ENCODE peak calls at places on chromosomes 12 and 14, in nine cellular contexts. One of them, this sample, is unnamed.

GRCh38 chr14:61631044-61631692 is 64.1 kb upstream of the HIF1A start:
- DNase-seq in fibroblast of the aortic adventitia: no peak
- DNase-seq in mucosa of descending colon: no peak
- DNase-seq in aorta: no peak
- DNase-seq in mesenchymal stem cell: no peak
- DNase-seq in left ventricle myocardium inferior: no peak
- DNase-seq in cardiac fibroblast: no peak
- DNase-seq in transverse colon: no peak
- DNase-seq in WERI-Rb-1: no peak
- DNase-seq in this sample: no peak

GRCh38 chr12:96448287-96448686 is 41.1 kb upstream of the CFAP54 start:
- DNase-seq in transverse colon: no peak
- DNase-seq in mesenchymal stem cell: peak; percentile 84
- DNase-seq in cardiac fibroblast: peak; percentile 46
- DNase-seq in WERI-Rb-1: no peak
- DNase-seq in fibroblast of the aortic adventitia: peak; percentile 42
- DNase-seq in left ventricle myocardium inferior: no peak
- DNase-seq in mucosa of descending colon: no peak
- DNase-seq in aorta: no peak
- DNase-seq in this sample: no peak

GRCh38 chr12:119006749-119007148 is 25.4 kb downstream of the SRRM4 start:
- DNase-seq in cardiac fibroblast: no peak
- DNase-seq in mesenchymal stem cell: no peak
- DNase-seq in transverse colon: no peak
- DNase-seq in fibroblast of the aortic adventitia: no peak
- DNase-seq in left ventricle myocardium inferior: no peak
- DNase-seq in mucosa of descending colon: no peak
- DNase-seq in WERI-Rb-1: peak; percentile 96
- DNase-seq in aorta: no peak
- DNase-seq in this sample: no peak

GRCh38 chr14:34971381-34971780 is 11.4 kb upstream of the SRP54 start:
- DNase-seq in cardiac fibroblast: peak; percentile 18
- DNase-seq in aorta: no peak
- DNase-seq in WERI-Rb-1: no peak
- DNase-seq in left ventricle myocardium inferior: no peak
- DNase-seq in mesenchymal stem cell: peak; percentile 18
- DNase-seq in fibroblast of the aortic adventitia: peak; percentile 28
- DNase-seq in mucosa of descending colon: no peak
- DNase-seq in transverse colon: no peak
- DNase-seq in this sample: no peak

GRCh38 chr12:57239587-57240068 is 10.1 kb downstream of the SHMT2 start:
- DNase-seq in mucosa of descending colon: no peak
- DNase-seq in transverse colon: no peak
- DNase-seq in WERI-Rb-1: no peak
- DNase-seq in mesenchymal stem cell: no peak
- DNase-seq in fibroblast of the aortic adventitia: no peak
- DNase-seq in cardiac fibroblast: no peak
- DNase-seq in aorta: no peak
- DNase-seq in left ventricle myocardium inferior: no peak
- DNase-seq in this sample: no peak

GRCh38 chr14:78697341-78697740 is 527.2 kb downstream of the NRXN3 start:
- DNase-seq in fibroblast of the aortic adventitia: peak; percentile 69
- DNase-seq in WERI-Rb-1: no peak
- DNase-seq in mesenchymal stem cell: peak; percentile 18
- DNase-seq in aorta: no peak
- DNase-seq in transverse colon: no peak
- DNase-seq in cardiac fibroblast: peak; percentile 26
- DNase-seq in left ventricle myocardium inferior: no peak
- DNase-seq in mucosa of descending colon: peak; percentile 11
- DNase-seq in this sample: no peak

GRCh38 chr12:10661338-10661737 is 12.5 kb downstream of the STYK1 start:
- DNase-seq in fibroblast of the aortic adventitia: peak; percentile 26
- DNase-seq in left ventricle myocardium inferior: no peak
- DNase-seq in transverse colon: peak; percentile 45
- DNase-seq in cardiac fibroblast: no peak
- DNase-seq in mesenchymal stem cell: no peak
- DNase-seq in mucosa of descending colon: peak; percentile 56
- DNase-seq in aorta: no peak
- DNase-seq in WERI-Rb-1: no peak
- DNase-seq in this sample: no peak

GRCh38 chr12:107492393-107493134 is 193.0 kb upstream of the PWP1 start:
- DNase-seq in cardiac fibroblast: no peak
- DNase-seq in mesenchymal stem cell: no peak
- DNase-seq in WERI-Rb-1: no peak
- DNase-seq in transverse colon: peak; percentile 70
- DNase-seq in fibroblast of the aortic adventitia: no peak
- DNase-seq in left ventricle myocardium inferior: no peak
- DNase-seq in mucosa of descending colon: peak; percentile 67
- DNase-seq in aorta: no peak
- DNase-seq in this sample: no peak

GRCh38 chr14:100408350-100409015 is 85.3 kb downstream of the SLC25A47 start:
- DNase-seq in cardiac fibroblast: peak; percentile 86
- DNase-seq in WERI-Rb-1: no peak
- DNase-seq in fibroblast of the aortic adventitia: no peak
- DNase-seq in aorta: no peak
- DNase-seq in mucosa of descending colon: no peak
- DNase-seq in left ventricle myocardium inferior: no peak
- DNase-seq in transverse colon: no peak
- DNase-seq in mesenchymal stem cell: peak; percentile 97
- DNase-seq in this sample: no peak

GRCh38 chr12:65306603-65307501 is 28.4 kb downstream of the MSRB3 start:
- DNase-seq in cardiac fibroblast: peak; percentile 80
- DNase-seq in fibroblast of the aortic adventitia: peak; percentile 76
- DNase-seq in transverse colon: peak; percentile 48
- DNase-seq in WERI-Rb-1: peak; percentile 25
- DNase-seq in mesenchymal stem cell: peak; percentile 96
- DNase-seq in left ventricle myocardium inferior: peak; percentile 50
- DNase-seq in mucosa of descending colon: peak; percentile 49
- DNase-seq in aorta: no peak
- DNase-seq in this sample: peak; percentile 74

GRCh38 chr14:57928732-57929131 is 62.8 kb upstream of the SLC35F4 start:
- DNase-seq in mucosa of descending colon: no peak
- DNase-seq in fibroblast of the aortic adventitia: no peak
- DNase-seq in left ventricle myocardium inferior: no peak
- DNase-seq in cardiac fibroblast: no peak
- DNase-seq in mesenchymal stem cell: no peak
- DNase-seq in aorta: no peak
- DNase-seq in transverse colon: no peak
- DNase-seq in WERI-Rb-1: no peak
- DNase-seq in this sample: no peak

GRCh38 chr12:57756406-57757341 is 1.8 kb downstream of the MARCHF9 start:
- DNase-seq in cardiac fibroblast: peak; percentile 36
- DNase-seq in fibroblast of the aortic adventitia: no peak
- DNase-seq in left ventricle myocardium inferior: peak; percentile 37
- DNase-seq in mesenchymal stem cell: peak; percentile 68
- DNase-seq in mucosa of descending colon: peak; percentile 67
- DNase-seq in transverse colon: peak; percentile 59
- DNase-seq in aorta: peak; percentile 64
- DNase-seq in WERI-Rb-1: peak; percentile 79
- DNase-seq in this sample: peak; percentile 92

GRCh38 chr14:75675265-75675960 is 14.4 kb downstream of the TTLL5 start:
- DNase-seq in aorta: no peak
- DNase-seq in left ventricle myocardium inferior: no peak
- DNase-seq in transverse colon: no peak
- DNase-seq in fibroblast of the aortic adventitia: no peak
- DNase-seq in cardiac fibroblast: no peak
- DNase-seq in mesenchymal stem cell: peak; percentile 11
- DNase-seq in mucosa of descending colon: no peak
- DNase-seq in WERI-Rb-1: no peak
- DNase-seq in this sample: no peak

GRCh38 chr14:99575043-99576023 is 28.7 kb downstream of the CCDC85C start:
- DNase-seq in transverse colon: peak; percentile 91
- DNase-seq in mucosa of descending colon: peak; percentile 78
- DNase-seq in fibroblast of the aortic adventitia: peak; percentile 19
- DNase-seq in WERI-Rb-1: peak; percentile 71
- DNase-seq in cardiac fibroblast: no peak
- DNase-seq in aorta: no peak
- DNase-seq in mesenchymal stem cell: no peak
- DNase-seq in left ventricle myocardium inferior: peak; percentile 39
- DNase-seq in this sample: no peak

GRCh38 chr12:92408072-92408900 is 262.6 kb upstream of the BTG1 start:
- DNase-seq in transverse colon: peak; percentile 56
- DNase-seq in mucosa of descending colon: peak; percentile 69
- DNase-seq in WERI-Rb-1: peak; percentile 67
- DNase-seq in fibroblast of the aortic adventitia: peak; percentile 30
- DNase-seq in aorta: no peak
- DNase-seq in left ventricle myocardium inferior: no peak
- DNase-seq in cardiac fibroblast: peak; percentile 41
- DNase-seq in mesenchymal stem cell: no peak
- DNase-seq in this sample: no peak

GRCh38 chr12:7125632-7126227 is 3.0 kb downstream of the RBP5 start:
- DNase-seq in mucosa of descending colon: no peak
- DNase-seq in transverse colon: no peak
- DNase-seq in left ventricle myocardium inferior: no peak
- DNase-seq in cardiac fibroblast: no peak
- DNase-seq in WERI-Rb-1: no peak
- DNase-seq in mesenchymal stem cell: no peak
- DNase-seq in aorta: peak; percentile 3
- DNase-seq in fibroblast of the aortic adventitia: no peak
- DNase-seq in this sample: no peak

GRCh38 chr12:26037615-26038180 is 79.2 kb downstream of the RASSF8 start:
- DNase-seq in mucosa of descending colon: no peak
- DNase-seq in aorta: no peak
- DNase-seq in WERI-Rb-1: no peak
- DNase-seq in left ventricle myocardium inferior: no peak
- DNase-seq in fibroblast of the aortic adventitia: no peak
- DNase-seq in transverse colon: no peak
- DNase-seq in cardiac fibroblast: no peak
- DNase-seq in mesenchymal stem cell: no peak
- DNase-seq in this sample: no peak

GRCh38 chr12:10562306-10562933 is 51.0 kb downstream of the MAGOHB start:
- DNase-seq in cardiac fibroblast: peak; percentile 68
- DNase-seq in mesenchymal stem cell: peak; percentile 45
- DNase-seq in fibroblast of the aortic adventitia: peak; percentile 75
- DNase-seq in aorta: no peak
- DNase-seq in transverse colon: no peak
- DNase-seq in WERI-Rb-1: no peak
- DNase-seq in mucosa of descending colon: peak; percentile 55
- DNase-seq in left ventricle myocardium inferior: no peak
- DNase-seq in this sample: no peak

GRCh38 chr14:71363961-71364360 is 456.7 kb downstream of the PCNX1 start:
- DNase-seq in mucosa of descending colon: no peak
- DNase-seq in fibroblast of the aortic adventitia: peak; percentile 90
- DNase-seq in left ventricle myocardium inferior: no peak
- DNase-seq in aorta: no peak
- DNase-seq in cardiac fibroblast: peak; percentile 79
- DNase-seq in WERI-Rb-1: no peak
- DNase-seq in mesenchymal stem cell: peak; percentile 23
- DNase-seq in transverse colon: no peak
- DNase-seq in this sample: no peak

GRCh38 chr14:90698379-90698869 is 117.8 kb downstream of the TTC7B start:
- DNase-seq in mucosa of descending colon: peak; percentile 16
- DNase-seq in WERI-Rb-1: peak; percentile 64
- DNase-seq in mesenchymal stem cell: peak; percentile 64
- DNase-seq in cardiac fibroblast: peak; percentile 87
- DNase-seq in fibroblast of the aortic adventitia: peak; percentile 72
- DNase-seq in aorta: peak; percentile 79
- DNase-seq in left ventricle myocardium inferior: peak; percentile 78
- DNase-seq in transverse colon: peak; percentile 31
- DNase-seq in this sample: no peak

GRCh38 chr14:54919330-54919729 is 16.7 kb upstream of the GCH1 start:
- DNase-seq in mucosa of descending colon: no peak
- DNase-seq in cardiac fibroblast: no peak
- DNase-seq in mesenchymal stem cell: no peak
- DNase-seq in fibroblast of the aortic adventitia: no peak
- DNase-seq in WERI-Rb-1: no peak
- DNase-seq in aorta: no peak
- DNase-seq in transverse colon: no peak
- DNase-seq in left ventricle myocardium inferior: no peak
- DNase-seq in this sample: no peak

GRCh38 chr12:107418976-107419375 is 266.6 kb upstream of the PWP1 start:
- DNase-seq in aorta: no peak
- DNase-seq in mucosa of descending colon: no peak
- DNase-seq in mesenchymal stem cell: no peak
- DNase-seq in fibroblast of the aortic adventitia: no peak
- DNase-seq in left ventricle myocardium inferior: no peak
- DNase-seq in transverse colon: no peak
- DNase-seq in WERI-Rb-1: peak; percentile 40
- DNase-seq in cardiac fibroblast: no peak
- DNase-seq in this sample: no peak

GRCh38 chr12:120262852-120263724 is 2.4 kb downstream of the PXN start:
- DNase-seq in cardiac fibroblast: peak; percentile 53
- DNase-seq in left ventricle myocardium inferior: peak; percentile 59
- DNase-seq in fibroblast of the aortic adventitia: peak; percentile 47
- DNase-seq in mucosa of descending colon: no peak
- DNase-seq in transverse colon: no peak
- DNase-seq in aorta: peak; percentile 65
- DNase-seq in WERI-Rb-1: no peak
- DNase-seq in mesenchymal stem cell: no peak
- DNase-seq in this sample: no peak
- H3K4me3 ChIP-seq in cardiac fibroblast: peak overlapping the region; percentile 92
- H3K4me3 ChIP-seq in left ventricle myocardium inferior: peak overlapping the region; percentile 97
- H3K4me3 ChIP-seq in fibroblast of the aortic adventitia: peak overlapping the region; percentile 87
- H3K4me3 ChIP-seq in mucosa of descending colon: no peak overlapping the region
- H3K4me3 ChIP-seq in transverse colon: peak overlapping the region; percentile 97
- H3K4me3 ChIP-seq in aorta: peak overlapping the region; percentile 0
- H3K4me3 ChIP-seq in WERI-Rb-1: no peak overlapping the region
- H3K4me3 ChIP-seq in mesenchymal stem cell: peak overlapping the region; percentile 97
- H3K4me3 ChIP-seq in this sample: peak overlapping the region; percentile 74

GRCh38 chr12:110744176-110744575 is 1.5 kb upstream of the PPP1CC start:
- DNase-seq in WERI-Rb-1: no peak
- DNase-seq in mucosa of descending colon: no peak
- DNase-seq in left ventricle myocardium inferior: no peak
- DNase-seq in fibroblast of the aortic adventitia: peak; percentile 62
- DNase-seq in aorta: no peak
- DNase-seq in mesenchymal stem cell: no peak
- DNase-seq in transverse colon: no peak
- DNase-seq in cardiac fibroblast: peak; percentile 58
- DNase-seq in this sample: no peak
- H3K4me3 ChIP-seq in WERI-Rb-1: no peak overlapping the region
- H3K4me3 ChIP-seq in mucosa of descending colon: no peak overlapping the region
- H3K4me3 ChIP-seq in left ventricle myocardium inferior: no peak overlapping the region
- H3K4me3 ChIP-seq in fibroblast of the aortic adventitia: peak overlapping the region; percentile 9
- H3K4me3 ChIP-seq in aorta: no peak overlapping the region
- H3K4me3 ChIP-seq in mesenchymal stem cell: peak overlapping the region; percentile 86
- H3K4me3 ChIP-seq in transverse colon: no peak overlapping the region
- H3K4me3 ChIP-seq in cardiac fibroblast: no peak overlapping the region
- H3K4me3 ChIP-seq in this sample: no peak overlapping the region

DNA sequence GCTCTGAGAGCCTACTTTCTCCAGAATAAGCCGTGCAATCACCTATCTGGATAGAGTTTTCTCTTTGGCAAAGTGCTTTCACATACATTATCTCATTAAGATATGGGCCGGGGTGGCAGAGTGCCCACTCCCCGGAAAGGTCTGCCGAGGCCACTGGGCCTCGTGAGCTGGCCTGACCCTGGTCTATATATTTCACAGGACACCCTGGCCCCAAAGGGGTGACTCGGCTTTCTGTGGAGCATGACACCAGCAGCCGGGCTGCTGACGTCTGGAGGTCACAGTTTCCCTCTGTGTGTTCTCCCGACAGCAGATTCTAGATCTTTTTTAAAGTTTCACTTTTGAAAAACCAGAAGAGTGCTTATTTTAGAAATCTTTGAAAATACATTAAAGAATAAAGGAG is 27.9 kb upstream of the ATP2A2 start:
- DNase-seq in transverse colon: peak; percentile 33
- DNase-seq in mucosa of descending colon: peak; percentile 41
- DNase-seq in aorta: peak; percentile 86
- DNase-seq in mesenchymal stem cell: peak; percentile 69
- DNase-seq in cardiac fibroblast: peak; percentile 71
- DNase-seq in left ventricle myocardium inferior: peak; percentile 82
- DNase-seq in WERI-Rb-1: peak; percentile 36
- DNase-seq in fibroblast of the aortic adventitia: peak; percentile 40
- DNase-seq in this sample: no peak
- H3K4me3 ChIP-seq in transverse colon: no peak overlapping the region
- H3K4me3 ChIP-seq in mucosa of descending colon: no peak overlapping the region
- H3K4me3 ChIP-seq in aorta: no peak overlapping the region
- H3K4me3 ChIP-seq in mesenchymal stem cell: peak overlapping the region; percentile 63
- H3K4me3 ChIP-seq in cardiac fibroblast: no peak overlapping the region
- H3K4me3 ChIP-seq in left ventricle myocardium inferior: peak overlapping the region; percentile 34
- H3K4me3 ChIP-seq in WERI-Rb-1: no peak overlapping the region
- H3K4me3 ChIP-seq in fibroblast of the aortic adventitia: no peak overlapping the region
- H3K4me3 ChIP-seq in this sample: no peak overlapping the region

GRCh38 chr14:23568600-23569310 is 1.2 kb upstream of the AP1G2 start:
- DNase-seq in cardiac fibroblast: no peak
- DNase-seq in WERI-Rb-1: peak; percentile 75
- DNase-seq in transverse colon: no peak
- DNase-seq in fibroblast of the aortic adventitia: no peak
- DNase-seq in left ventricle myocardium inferior: no peak
- DNase-seq in mucosa of descending colon: peak; percentile 39
- DNase-seq in mesenchymal stem cell: peak; percentile 24
- DNase-seq in aorta: peak; percentile 73
- DNase-seq in this sample: no peak
- H3K4me3 ChIP-seq in cardiac fibroblast: no peak overlapping the region
- H3K4me3 ChIP-seq in WERI-Rb-1: no peak overlapping the region
- H3K4me3 ChIP-seq in transverse colon: no peak overlapping the region
- H3K4me3 ChIP-seq in fibroblast of the aortic adventitia: no peak overlapping the region
- H3K4me3 ChIP-seq in left ventricle myocardium inferior: no peak overlapping the region
- H3K4me3 ChIP-seq in mucosa of descending colon: no peak overlapping the region
- H3K4me3 ChIP-seq in mesenchymal stem cell: no peak overlapping the region
- H3K4me3 ChIP-seq in aorta: no peak overlapping the region
- H3K4me3 ChIP-seq in this sample: no peak overlapping the region